ENCODE peak calls at places on chromosomes 12 and 14, in six cellular contexts. P, S, D, C, A and H are unnamed samples.

GRCh38 chr12:34219046-34219770 is 196.9 kb downstream of the ALG10 start:
- DNase-seq in P (no peak), S (no peak), D (no peak), C (no peak), A (peak; percentile 5), H (no peak)

GRCh38 chr14:97283450-97284230 is 486.5 kb downstream of the VRK1 start:
- DNase-seq in P (no peak), S (no peak), D (no peak), C (no peak), A (no peak), H (no peak)

GRCh38 chr14:22545842-22546721 is 42.9 kb downstream of the DAD1 start:
- DNase-seq in P (peak; percentile 67), S (peak; percentile 68), D (no peak), C (no peak), A (peak; percentile 89), H (no peak)

GRCh38 chr12:108724054-108724889 is 7.0 kb downstream of the CORO1C start:
- DNase-seq in P (no peak), S (peak; percentile 42), D (no peak), C (peak; percentile 66), A (peak; percentile 74), H (no peak)

GRCh38 chr12:50550530-50551223 is 45.9 kb downstream of the DIP2B start:
- DNase-seq in P (no peak), S (peak; percentile 22), D (no peak), C (peak; percentile 71), A (no peak), H (no peak)

GRCh38 chr12:42981379-42981778 is 391.8 kb upstream of the PRICKLE1 start:
- DNase-seq in P (no peak), S (no peak), D (no peak), C (no peak), A (peak; percentile 77), H (no peak)

GRCh38 chr12:1590083-1590979 is 4.0 kb downstream of the FBXL14 start:
- DNase-seq in P (no peak), S (peak; percentile 24), D (no peak), C (peak; percentile 19), A (peak; percentile 63), H (no peak)

GRCh38 chr12:57118711-57119271 is 7.6 kb upstream of the STAT6 start:
- DNase-seq in P (no peak), S (peak; percentile 27), D (no peak), C (peak; percentile 80), A (peak; percentile 31), H (no peak)

GRCh38 chr12:113852695-113853490 is 113.2 kb downstream of the RBM19 start:
- DNase-seq in P (no peak), S (no peak), D (no peak), C (no peak), A (no peak), H (no peak)

GRCh38 chr12:1828863-1829262 is 8.5 kb downstream of the LRTM2 start:
- DNase-seq in P (no peak), S (no peak), D (no peak), C (no peak), A (no peak), H (no peak)

GRCh38 chr14:67359319-67359774 is 257 bp downstream of the ATP6V1D start:
- DNase-seq in P (peak; percentile 24), S (peak; percentile 39), D (no peak), C (no peak), A (peak; percentile 63), H (no peak)

GRCh38 chr12:65494537-65494936 is 216.1 kb downstream of the MSRB3 start:
- DNase-seq in P (no peak), S (no peak), D (no peak), C (no peak), A (no peak), H (no peak)

GRCh38 chr14:57560681-57561080 is 67.0 kb upstream of the CCDC198 start:
- DNase-seq in P (no peak), S (no peak), D (no peak), C (no peak), A (no peak), H (no peak)

GRCh38 chr12:109191621-109192250 is 75.3 kb downstream of the ACACB start:
- DNase-seq in P (no peak), S (no peak), D (no peak), C (peak; percentile 68), A (no peak), H (no peak)

GRCh38 chr14:61965030-61965745 is 203.0 kb downstream of the SNAPC1 start:
- DNase-seq in P (peak; percentile 90), S (no peak), D (no peak), C (peak; percentile 94), A (peak; percentile 97), H (peak; percentile 86)

GRCh38 chr14:105324871-105325270 is 10.3 kb downstream of the PACS2 start:
- DNase-seq in P (no peak), S (no peak), D (no peak), C (no peak), A (no peak), H (no peak)
- H3K4me3 ChIP-seq in P (no peak overlapping the region), S (no peak overlapping the region), D (no peak overlapping the region), C (no peak overlapping the region), A (no peak overlapping the region), H (no peak overlapping the region)

GRCh38 chr12:92668739-92669138 is 34.0 kb upstream of the PLEKHG7 start:
- DNase-seq in P (no peak), S (no peak), D (no peak), C (no peak), A (no peak), H (no peak)
- TF ChIP-seq CTCF in P (no peak), S (no peak), D (no peak), C (no peak), A (no peak), H (no peak)

DNA sequence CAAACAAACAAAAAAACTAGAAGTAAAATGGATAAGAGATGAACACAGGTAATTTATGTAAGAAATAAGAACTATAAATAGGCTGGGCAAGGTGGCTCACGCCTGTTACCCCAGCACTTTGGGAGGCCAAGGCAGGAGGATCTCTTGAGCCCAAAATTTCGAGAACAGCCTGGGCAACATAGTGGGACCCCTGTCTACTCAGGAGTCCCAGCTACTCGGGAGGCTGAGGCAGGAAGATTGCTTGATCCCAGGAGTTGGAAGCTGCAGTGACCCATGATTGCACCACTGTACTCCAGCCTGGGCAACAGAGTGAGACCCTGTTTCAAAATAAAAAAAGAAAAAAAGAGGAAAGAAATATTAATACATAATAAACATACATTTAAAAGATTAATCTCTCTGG is 22.7 kb upstream of the ABCD4 start:
- DNase-seq in P (no peak), S (no peak), D (no peak), C (no peak), A (no peak), H (no peak)
- H3K4me3 ChIP-seq in P (no peak overlapping the region), S (no peak overlapping the region), D (no peak overlapping the region), C (no peak overlapping the region), A (no peak overlapping the region), H (no peak overlapping the region)

DNA sequence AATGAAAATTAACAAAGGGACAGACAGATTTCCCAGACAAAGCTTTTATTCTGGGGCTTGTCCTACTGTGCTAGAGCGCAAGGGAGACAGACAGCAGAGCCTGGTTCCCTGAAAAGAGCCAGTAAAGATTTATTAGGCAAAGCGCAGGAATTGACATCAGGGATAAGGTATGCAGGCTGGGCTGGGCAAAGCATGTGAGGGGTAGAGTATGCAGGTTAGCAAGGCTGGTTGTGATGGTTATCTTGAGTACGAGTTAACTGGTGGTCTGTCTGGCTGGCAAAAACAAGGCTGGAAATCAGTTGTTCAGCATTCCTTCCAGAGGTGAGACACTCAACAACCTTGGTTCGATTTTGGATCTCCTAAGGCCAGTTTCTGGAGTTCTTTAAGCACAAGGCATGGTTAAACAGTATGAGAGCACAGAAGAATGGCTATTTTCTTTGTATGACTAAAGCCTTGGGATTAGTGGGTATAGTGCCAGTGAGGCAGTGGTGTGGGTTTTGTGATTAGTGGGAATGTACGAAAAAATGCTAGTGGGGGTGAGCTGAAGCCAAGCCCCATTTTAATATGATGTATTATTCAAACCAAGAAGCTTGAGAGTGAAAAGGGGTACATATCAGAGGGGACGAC is 30.9 kb downstream of the BTBD7 start:
- DNase-seq in P (no peak), S (no peak), D (no peak), C (peak; percentile 52), A (no peak), H (no peak)
- TF ChIP-seq CTCF in P (no peak), S (no peak), D (no peak), C (no peak), A (no peak), H (no peak)

GRCh38 chr12:55707841-55708694 is at the start of gene ITGA7:
- DNase-seq in P (no peak), S (peak; percentile 64), D (peak; percentile 74), C (no peak), A (no peak), H (no peak)

GRCh38 chr12:55704824-55705780 is 2.6 kb downstream of the ITGA7 start:
- DNase-seq in P (no peak), S (no peak), D (no peak), C (no peak), A (no peak), H (no peak)

GRCh38 chr12:55706840-55707671 is 648 bp downstream of the ITGA7 start:
- DNase-seq in P (no peak), S (peak; percentile 40), D (no peak), C (no peak), A (no peak), H (no peak)

GRCh38 chr12:55703976-55704761 is 3.5 kb downstream of the ITGA7 start:
- DNase-seq in P (no peak), S (no peak), D (no peak), C (no peak), A (peak; percentile 35), H (no peak)

GRCh38 chr12:55705802-55706402 is 1.8 kb downstream of the ITGA7 start:
- DNase-seq in P (no peak), S (no peak), D (no peak), C (no peak), A (no peak), H (no peak)
- H3K4me3 ChIP-seq in P (no peak overlapping the region), S (no peak overlapping the region), D (peak overlapping the region; percentile 78), C (no peak overlapping the region), A (no peak overlapping the region), H (no peak overlapping the region)

GRCh38 chr12:25957898-25958253 is 606 bp upstream of the RASSF8 start:
- DNase-seq in P (peak; percentile 16), S (peak; percentile 71), D (no peak), C (peak; percentile 73), A (peak; percentile 82), H (no peak)

GRCh38 chr12:25960926-25961325 is 2.4 kb downstream of the RASSF8 start:
- DNase-seq in P (no peak), S (no peak), D (no peak), C (no peak), A (peak; percentile 19), H (no peak)

GRCh38 chr12:25959069-25959961 is 833 bp downstream of the RASSF8 start:
- DNase-seq in P (peak; percentile 39), S (peak; percentile 63), D (peak; percentile 27), C (peak; percentile 73), A (peak; percentile 85), H (peak; percentile 66)

GRCh38 chr12:25958254-25959068 is at the start of gene RASSF8:
- DNase-seq in P (peak; percentile 21), S (peak; percentile 79), D (peak; percentile 69), C (peak; percentile 67), A (peak; percentile 72), H (no peak)

GRCh38 chr12:25960176-25960575 is 1.7 kb downstream of the RASSF8 start:
- DNase-seq in P (no peak), S (peak; percentile 51), D (no peak), C (peak; percentile 44), A (peak; percentile 28), H (no peak)
- TF ChIP-seq CTCF in P (peak; percentile 38), S (no peak), D (no peak), C (peak; percentile 27), A (peak; percentile 32), H (peak; percentile 41)